ENCODE peak calls at places on chromosome 11, in eight cellular contexts. F is HL-60, H is prostate gland, W is heart left ventricle, Y is endodermal cell, P is adrenal gland, X is colonic mucosa, J is PC-3. I is an unnamed sample.
A peak's percentile ranks its signal among the peaks of the same experiment; 100 is the strongest.

GRCh38 chr11:65059523-65059922 is 1.2 kb upstream of the NAALADL1 start:
- DNase-seq in H (no peak), Y (no peak), X (no peak), J (no peak), F (no peak), P (no peak), W (no peak), I (no peak)

GRCh38 chr11:126870021-126870420 is 130.5 kb downstream of the KIRREL3 start:
- DNase-seq in X (no peak), P (no peak), W (no peak), F (no peak), Y (peak; percentile 18), J (no peak), H (no peak), I (no peak)

GRCh38 chr11:57303990-57304579 is 20.7 kb downstream of the TNKS1BP1 start:
- DNase-seq in W (no peak), J (peak; percentile 87), H (no peak), P (no peak), F (no peak), X (no peak), Y (no peak), I (peak; percentile 85)

GRCh38 chr11:31810779-31811647 is at the start of gene PAX6:
- DNase-seq in J (peak; percentile 74), X (no peak), Y (peak; percentile 94), W (no peak), F (peak; percentile 90), P (peak; percentile 52), H (no peak), I (no peak)

GRCh38 chr11:125202362-125202880 is 37.9 kb downstream of the PKNOX2 start:
- DNase-seq in Y (no peak), W (no peak), J (no peak), P (no peak), H (no peak), F (no peak), X (no peak), I (no peak)

GRCh38 chr11:68020575-68020974 is 9.9 kb upstream of the NDUFS8 start:
- DNase-seq in X (no peak), H (no peak), J (peak; percentile 65), Y (peak; percentile 86), P (peak; percentile 80), F (no peak), W (peak; percentile 40), I (peak; percentile 90)

GRCh38 chr11:81092517-81092916 is 1641.1 kb downstream of the FAM181B start:
- DNase-seq in X (no peak), J (no peak), H (no peak), Y (no peak), W (no peak), P (no peak), F (no peak), I (no peak)

GRCh38 chr11:73012121-73012863 is 129.8 kb downstream of the FCHSD2 start:
- DNase-seq in W (no peak), J (no peak), P (no peak), X (no peak), H (no peak), F (no peak), Y (no peak), I (no peak)

GRCh38 chr11:102653744-102654291 is 28.7 kb upstream of the MMP20 start:
- DNase-seq in Y (no peak), J (peak; percentile 41), H (no peak), X (no peak), F (no peak), P (no peak), W (no peak), I (peak; percentile 16)

GRCh38 chr11:13776134-13776815 is 107.8 kb downstream of the FAR1 start:
- DNase-seq in W (no peak), P (no peak), J (peak; percentile 64), H (no peak), Y (peak; percentile 76), F (no peak), X (no peak), I (peak; percentile 34)

GRCh38 chr11:94998285-94998684 is 24.8 kb downstream of the KDM4D start:
- DNase-seq in Y (no peak), F (no peak), X (no peak), H (no peak), P (no peak), W (peak; percentile 47), J (no peak), I (no peak)

GRCh38 chr11:1654388-1655167 is 25.0 kb downstream of the KRTAP5-5 start:
- DNase-seq in H (no peak), P (no peak), X (no peak), J (no peak), Y (no peak), F (no peak), W (no peak), I (no peak)

GRCh38 chr11:20087118-20087521 is 73.2 kb downstream of the DBX1 start:
- DNase-seq in X (no peak), H (no peak), W (no peak), Y (peak; percentile 16), P (no peak), J (no peak), F (no peak), I (no peak)

GRCh38 chr11:35518766-35519165 is 6.7 kb downstream of the PAMR1 start:
- DNase-seq in H (no peak), P (no peak), F (no peak), W (no peak), Y (no peak), J (no peak), X (no peak), I (no peak)

GRCh38 chr11:73077454-73077853 is 64.7 kb downstream of the FCHSD2 start:
- DNase-seq in F (no peak), W (no peak), P (no peak), X (no peak), J (no peak), Y (no peak), H (no peak), I (no peak)

GRCh38 chr11:77151804-77152513 is 23.9 kb downstream of the MYO7A start:
- DNase-seq in H (no peak), P (peak; percentile 42), F (peak; percentile 88), Y (no peak), W (no peak), J (no peak), X (no peak), I (no peak)

GRCh38 chr11:69539416-69540117 is 58.1 kb downstream of the LINC01488 start:
- DNase-seq in H (no peak), F (peak; percentile 79), J (no peak), P (peak; percentile 36), Y (no peak), W (no peak), X (no peak), I (no peak)

GRCh38 chr11:61912991-61913698 is 4.2 kb downstream of the RAB3IL1 start:
- DNase-seq in H (no peak), F (no peak), Y (peak; percentile 44), X (peak; percentile 14), P (peak; percentile 20), W (no peak), J (no peak), I (no peak)

GRCh38 chr11:68889948-68890446 is 13.6 kb downstream of the MRPL21 start:
- DNase-seq in J (no peak), H (no peak), P (peak; percentile 37), X (peak; percentile 28), Y (peak; percentile 87), W (no peak), F (no peak), I (no peak)

GRCh38 chr11:72398058-72398758 is 36.1 kb downstream of the CLPB start:
- DNase-seq in X (no peak), H (no peak), P (no peak), F (no peak), W (no peak), J (no peak), Y (no peak), I (no peak)

GRCh38 chr11:15073361-15074205 is at the start of gene CALCB:
- DNase-seq in P (no peak), W (no peak), X (no peak), H (no peak), F (no peak), J (no peak), Y (peak; percentile 84), I (no peak)

GRCh38 chr11:76637491-76638266 is 32.9 kb downstream of the LRRC32 start:
- DNase-seq in Y (peak; percentile 35), J (no peak), H (no peak), X (no peak), W (peak; percentile 87), F (peak; percentile 70), P (peak; percentile 68), I (no peak)

DNA sequence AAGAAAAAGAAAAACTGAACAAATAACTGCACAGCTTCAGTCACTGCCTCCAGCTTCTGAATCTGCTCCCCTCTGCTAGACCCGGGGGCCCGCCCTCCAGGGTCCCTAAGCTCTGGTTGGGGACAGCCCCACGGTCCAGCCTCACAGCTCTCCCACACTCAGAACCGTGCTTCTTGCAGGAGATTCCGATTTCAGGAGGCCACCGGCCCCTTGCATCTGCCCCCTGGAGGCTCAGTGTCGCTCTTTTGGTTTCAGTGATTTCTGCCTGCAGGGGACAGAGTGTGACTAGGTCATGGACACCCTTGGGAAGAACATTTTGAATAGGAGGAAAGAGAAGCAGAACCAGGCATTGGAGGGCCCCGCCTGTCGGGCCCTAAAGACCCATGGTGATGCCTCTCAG is 23.1 kb upstream of the RPS3 start:
- DNase-seq in F (no peak), X (no peak), W (no peak), H (no peak), P (no peak), J (peak; percentile 15), Y (peak; percentile 85), I (no peak)
- TF ChIP-seq CTCF in F (no peak), X (no peak), W (no peak), H (no peak), P (no peak), J (peak; percentile 49), Y (peak; percentile 74), I (no peak)

GRCh38 chr11:108958446-108959123 is 293.7 kb downstream of the DDX10 start:
- DNase-seq in P (no peak), W (no peak), X (no peak), F (no peak), H (no peak), J (peak; percentile 78), Y (no peak), I (peak; percentile 70)
- TF ChIP-seq CTCF in P (no peak), W (no peak), X (no peak), F (no peak), H (no peak), J (no peak), Y (no peak), I (no peak)

GRCh38 chr11:84471501-84471900 is 1155.6 kb downstream of the DLG2 start:
- DNase-seq in F (no peak), H (no peak), J (no peak), X (no peak), W (no peak), Y (no peak), P (no peak), I (no peak)
- TF ChIP-seq CTCF in F (no peak), H (no peak), J (no peak), X (no peak), W (no peak), Y (no peak), P (no peak), I (no peak)

DNA sequence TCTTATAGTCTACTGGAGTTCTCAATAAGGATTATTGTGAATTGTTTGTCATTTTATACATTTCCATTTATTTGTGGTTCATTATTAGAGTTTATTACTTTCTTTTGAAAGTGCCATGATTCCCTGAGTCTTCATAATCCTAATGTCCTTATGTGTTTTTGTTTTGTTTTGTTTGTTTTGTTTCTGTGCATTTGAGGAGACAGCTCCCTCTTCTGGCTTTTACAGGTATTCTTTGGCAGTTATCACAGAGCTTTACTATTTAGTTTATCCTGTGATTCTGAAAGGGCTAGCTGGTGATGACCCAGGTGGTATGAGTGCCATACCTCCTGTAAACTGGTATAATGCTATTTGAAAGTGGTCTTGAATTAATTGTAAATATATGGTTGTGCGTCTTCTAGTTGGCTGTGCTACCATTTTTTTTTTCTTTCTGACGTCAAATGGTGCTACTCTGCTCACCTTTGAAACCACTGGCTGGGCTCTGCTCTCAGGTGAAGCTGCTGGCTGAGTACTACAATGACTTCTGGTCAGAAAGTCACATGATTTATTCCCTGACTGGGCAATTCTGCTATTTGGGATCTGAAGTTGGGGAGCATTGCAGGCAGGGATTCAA is 751.2 kb downstream of the JRKL start:
- DNase-seq in J (peak; percentile 43), W (no peak), Y (peak; percentile 48), F (no peak), H (no peak), X (no peak), P (no peak), I (peak; percentile 46)
- TF ChIP-seq CTCF in J (peak; percentile 81), W (no peak), Y (peak; percentile 89), F (no peak), H (no peak), X (peak; percentile 44), P (peak; percentile 35), I (peak; percentile 56)